ENCODE peak calls at places on chromosomes 5 and 9, in eight cellular contexts. X is lung, F is fibroblast of mammary gland, S is upper lobe of right lung, U is GM12865, K is cardiac fibroblast, O is astrocyte of the spinal cord, E is activated B cell treated with CpG ODN at 0.5 μM for 24 hours. V is an unnamed sample.

GRCh38 chr5:147225938-147226337 is 8.9 kb upstream of the STK32A start:
- DNase-seq in S (no peak), F (no peak), X (no peak), O (no peak), K (no peak), U (no peak), E (no peak), V (no peak)

GRCh38 chr9:18568969-18569368 is 95.0 kb downstream of the ADAMTSL1 start:
- DNase-seq in S (no peak), K (peak), U (no peak), F (peak), X (no peak), E (no peak), O (no peak), V (no peak)

GRCh38 chr5:151078490-151079262 is 2.2 kb downstream of the TNIP1 start:
- DNase-seq in K (no peak), S (peak), O (no peak), U (peak), X (no peak), F (no peak), E (peak), V (no peak)

GRCh38 chr9:35335164-35335563 is 154.7 kb upstream of the RUSC2 start:
- DNase-seq in O (peak), U (no peak), X (no peak), S (no peak), E (no peak), F (no peak), K (peak), V (no peak)

GRCh38 chr9:127567119-127567897 is 44.8 kb upstream of the STXBP1 start:
- DNase-seq in O (peak), E (no peak), K (peak), X (peak), F (peak), U (no peak), S (peak), V (no peak)

GRCh38 chr5:72160299-72160698 is 53.0 kb downstream of the MAP1B start:
- DNase-seq in O (peak), E (no peak), X (no peak), F (peak), S (no peak), K (peak), U (no peak), V (no peak)

GRCh38 chr5:167853421-167853820 is 438.0 kb upstream of the WWC1 start:
- DNase-seq in K (peak), S (no peak), U (no peak), O (peak), F (peak), X (no peak), E (no peak), V (no peak)

GRCh38 chr9:137383453-137384115 is 39.4 kb downstream of the EXD3 start:
- DNase-seq in E (no peak), S (peak), X (no peak), K (no peak), U (no peak), O (no peak), F (no peak), V (no peak)

GRCh38 chr5:62496152-62496551 is 82.5 kb upstream of the LRRC70 start:
- DNase-seq in K (no peak), S (no peak), F (no peak), U (no peak), X (no peak), E (no peak), O (no peak), V (no peak)

DNA sequence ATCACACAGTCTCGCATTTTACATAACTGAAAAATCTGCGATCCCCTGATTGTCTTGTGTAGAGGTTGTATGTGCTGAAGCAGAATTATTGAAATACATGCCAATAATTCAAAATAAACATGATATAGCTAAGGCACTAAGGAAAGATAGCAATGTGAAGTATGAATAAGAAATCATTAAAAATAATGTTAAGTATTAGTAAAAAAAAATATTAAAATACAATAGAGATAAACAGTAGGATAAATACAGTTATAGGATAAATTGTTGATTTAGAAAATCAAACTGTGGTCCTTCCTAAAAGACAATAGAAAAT is 121.1 kb downstream of the FBXL17 start:
- DNase-seq in F (no peak), U (no peak), E (no peak), O (no peak), S (no peak), X (no peak), K (no peak), V (no peak)
- TF ChIP-seq CTCF in F (no peak), U (no peak), E (no peak), O (no peak), S (no peak), X (no peak), K (no peak), V (peak)

DNA sequence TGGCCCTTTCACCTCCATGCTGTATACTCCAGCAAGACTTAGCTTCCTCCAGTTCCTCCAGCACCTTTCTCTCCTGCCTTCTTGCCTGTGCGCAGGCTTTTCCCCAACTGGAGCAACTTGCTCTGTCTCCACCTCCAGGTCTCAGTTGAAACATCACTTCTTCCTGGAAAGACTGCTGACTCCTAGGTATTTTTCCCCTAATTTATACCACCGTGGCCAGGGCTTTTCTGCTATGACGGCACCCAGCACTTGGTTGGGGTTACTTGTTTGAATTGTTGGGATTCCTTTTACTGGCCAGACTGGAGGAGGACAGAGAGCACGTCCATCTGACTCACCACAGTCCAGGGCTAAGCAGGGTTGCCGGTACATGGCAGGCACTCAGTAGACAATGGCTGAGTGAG is 67.5 kb downstream of the KCNIP1 start:
- DNase-seq in U (no peak), K (peak), O (peak), S (no peak), E (no peak), X (no peak), F (peak), V (no peak)
- TF ChIP-seq CTCF in U (no peak), K (no peak), O (peak), S (no peak), E (no peak), X (no peak), F (no peak), V (no peak)

GRCh38 chr9:89179535-89179919 is 909 bp upstream of the SHC3 start:
- DNase-seq in F (peak), U (no peak), K (peak), X (no peak), S (no peak), O (peak), E (no peak), V (no peak)

GRCh38 chr9:89182369-89182768 is 3.8 kb upstream of the SHC3 start:
- DNase-seq in S (no peak), X (no peak), F (no peak), E (no peak), O (no peak), K (no peak), U (no peak), V (no peak)

GRCh38 chr9:89177401-89178161 is 1.0 kb downstream of the SHC3 start:
- DNase-seq in X (no peak), S (peak), F (no peak), E (no peak), O (peak), K (peak), U (no peak), V (no peak)

GRCh38 chr9:89178162-89179120 is at the start of gene SHC3:
- DNase-seq in O (peak), S (no peak), F (peak), K (peak), X (no peak), U (no peak), E (no peak), V (no peak)

GRCh38 chr9:89179920-89180667 is 1.5 kb upstream of the SHC3 start:
- DNase-seq in S (peak), O (peak), E (no peak), U (peak), X (peak), F (peak), K (peak), V (peak)
- TF ChIP-seq CTCF in S (no peak), O (no peak), E (no peak), U (no peak), X (no peak), F (no peak), K (no peak), V (no peak)

GRCh38 chr9:71716138-71716909 is 52.0 kb downstream of the CEMIP2 start:
- DNase-seq in K (peak), X (no peak), S (no peak), F (peak), U (no peak), O (peak), E (no peak), V (no peak)
- TF ChIP-seq CTCF in K (peak), X (no peak), S (peak), F (peak), U (peak), O (peak), E (peak), V (peak)

GRCh38 chr5:133317558-133317957 is 265.7 kb downstream of the HSPA4 start:
- DNase-seq in O (no peak), E (no peak), U (no peak), F (no peak), X (no peak), K (no peak), S (no peak), V (no peak)

GRCh38 chr5:133319244-133319643 is 267.4 kb downstream of the HSPA4 start:
- DNase-seq in K (no peak), O (no peak), U (no peak), E (no peak), X (no peak), S (no peak), F (no peak), V (no peak)

GRCh38 chr5:133321286-133321832 is 269.5 kb downstream of the HSPA4 start:
- DNase-seq in X (no peak), U (no peak), F (no peak), E (no peak), O (no peak), K (no peak), S (no peak), V (no peak)

GRCh38 chr5:133321833-133322420 is 270.1 kb downstream of the HSPA4 start:
- DNase-seq in S (no peak), K (no peak), X (no peak), F (no peak), O (no peak), E (no peak), U (peak), V (no peak)

DNA sequence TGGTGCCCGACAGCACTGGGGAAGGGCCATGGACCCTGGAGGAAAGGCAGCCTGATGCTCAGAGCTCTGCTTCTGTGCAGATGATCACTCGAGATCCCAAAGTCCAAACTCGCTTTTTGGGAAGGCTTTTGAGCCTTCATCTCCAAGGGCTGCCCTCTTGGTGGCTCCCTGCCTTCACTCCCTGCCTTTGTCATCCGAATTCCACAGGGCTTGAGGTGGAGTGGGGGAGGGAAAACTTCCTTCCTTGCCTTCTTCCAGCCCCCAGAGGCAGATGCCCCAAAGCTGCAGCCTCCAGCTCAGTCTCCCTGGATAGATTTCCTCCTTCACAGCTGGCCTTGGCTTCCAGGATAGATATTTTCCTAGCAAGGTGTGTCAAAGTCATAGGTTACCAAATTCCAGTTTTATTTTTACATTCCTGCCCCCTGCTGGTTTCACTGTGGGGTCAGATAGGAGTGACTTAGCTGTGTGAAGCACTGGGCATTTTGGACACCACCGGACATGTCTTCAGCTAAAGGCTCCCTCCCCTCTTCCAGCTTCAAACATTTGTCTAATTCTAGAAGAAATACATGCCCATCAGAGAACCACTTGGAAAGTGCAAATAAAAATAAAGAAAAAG is 268.2 kb downstream of the HSPA4 start:
- DNase-seq in E (no peak), F (no peak), U (peak), K (no peak), S (no peak), X (no peak), O (no peak), V (no peak)
- TF ChIP-seq CTCF in E (no peak), F (no peak), U (no peak), K (peak), S (no peak), X (no peak), O (no peak), V (no peak)

V was measured in mesothelial cell of epicardium.